ENCODE peak calls at places on chromosomes 6 and 20, in ten cellular contexts. One of them, this sample, is unnamed.

GRCh38 chr6:116840091-116840490 is 11.2 kb upstream of the GPRC6A start:
- DNase-seq in sciatic nerve: no peak
- DNase-seq in HTR-8/SVneo: no peak
- DNase-seq in hypothalamus: no peak
- DNase-seq in memory B cell: no peak
- DNase-seq in B cell: no peak
- DNase-seq in KBM-7: no peak
- DNase-seq in iPS-NIHi11: no peak
- DNase-seq in activated CD4-positive, alpha-beta T cell treated with anti-CD3 and anti-CD28 coated beads, Interleukin-2, amount 50 U/mL, for 24 hours: no peak
- DNase-seq in T-helper 22 cell: no peak
- DNase-seq in this sample: peak

GRCh38 chr6:134446228-134446848 is 128.4 kb upstream of the SGK1 start:
- DNase-seq in sciatic nerve: no peak
- DNase-seq in HTR-8/SVneo: no peak
- DNase-seq in hypothalamus: no peak
- DNase-seq in memory B cell: no peak
- DNase-seq in B cell: no peak
- DNase-seq in KBM-7: no peak
- DNase-seq in iPS-NIHi11: no peak
- DNase-seq in activated CD4-positive, alpha-beta T cell treated with anti-CD3 and anti-CD28 coated beads, Interleukin-2, amount 50 U/mL, for 24 hours: no peak
- DNase-seq in T-helper 22 cell: no peak
- DNase-seq in this sample: no peak

GRCh38 chr6:35259946-35260626 is 551 bp downstream of the ZNF76 start:
- DNase-seq in sciatic nerve: peak
- DNase-seq in HTR-8/SVneo: peak
- DNase-seq in hypothalamus: no peak
- DNase-seq in memory B cell: no peak
- DNase-seq in B cell: peak
- DNase-seq in KBM-7: no peak
- DNase-seq in iPS-NIHi11: peak
- DNase-seq in activated CD4-positive, alpha-beta T cell treated with anti-CD3 and anti-CD28 coated beads, Interleukin-2, amount 50 U/mL, for 24 hours: peak
- DNase-seq in T-helper 22 cell: peak
- DNase-seq in this sample: peak

GRCh38 chr6:37992749-37993148 is 173.2 kb downstream of the ZFAND3 start:
- DNase-seq in sciatic nerve: no peak
- DNase-seq in HTR-8/SVneo: no peak
- DNase-seq in hypothalamus: no peak
- DNase-seq in memory B cell: no peak
- DNase-seq in B cell: no peak
- DNase-seq in KBM-7: no peak
- DNase-seq in iPS-NIHi11: no peak
- DNase-seq in activated CD4-positive, alpha-beta T cell treated with anti-CD3 and anti-CD28 coated beads, Interleukin-2, amount 50 U/mL, for 24 hours: no peak
- DNase-seq in T-helper 22 cell: no peak
- DNase-seq in this sample: no peak

GRCh38 chr20:62876441-62876825 is 14.8 kb upstream of the TCFL5 start:
- DNase-seq in sciatic nerve: no peak
- DNase-seq in HTR-8/SVneo: no peak
- DNase-seq in hypothalamus: no peak
- DNase-seq in memory B cell: no peak
- DNase-seq in B cell: no peak
- DNase-seq in KBM-7: no peak
- DNase-seq in iPS-NIHi11: no peak
- DNase-seq in activated CD4-positive, alpha-beta T cell treated with anti-CD3 and anti-CD28 coated beads, Interleukin-2, amount 50 U/mL, for 24 hours: no peak
- DNase-seq in T-helper 22 cell: no peak
- DNase-seq in this sample: no peak

GRCh38 chr6:139569561-139569960 is 195.1 kb upstream of the CITED2 start:
- DNase-seq in sciatic nerve: no peak
- DNase-seq in HTR-8/SVneo: no peak
- DNase-seq in hypothalamus: no peak
- DNase-seq in memory B cell: no peak
- DNase-seq in B cell: no peak
- DNase-seq in KBM-7: no peak
- DNase-seq in iPS-NIHi11: no peak
- DNase-seq in activated CD4-positive, alpha-beta T cell treated with anti-CD3 and anti-CD28 coated beads, Interleukin-2, amount 50 U/mL, for 24 hours: no peak
- DNase-seq in T-helper 22 cell: no peak
- DNase-seq in this sample: peak

GRCh38 chr6:128605961-128606360 is 85.6 kb upstream of the PTPRK start:
- DNase-seq in sciatic nerve: no peak
- DNase-seq in HTR-8/SVneo: no peak
- DNase-seq in hypothalamus: no peak
- DNase-seq in memory B cell: no peak
- DNase-seq in B cell: no peak
- DNase-seq in KBM-7: no peak
- DNase-seq in iPS-NIHi11: no peak
- DNase-seq in activated CD4-positive, alpha-beta T cell treated with anti-CD3 and anti-CD28 coated beads, Interleukin-2, amount 50 U/mL, for 24 hours: no peak
- DNase-seq in T-helper 22 cell: no peak
- DNase-seq in this sample: no peak

GRCh38 chr20:43586641-43587040 is 4.1 kb upstream of the IFT52 start:
- DNase-seq in sciatic nerve: no peak
- DNase-seq in HTR-8/SVneo: no peak
- DNase-seq in hypothalamus: no peak
- DNase-seq in memory B cell: no peak
- DNase-seq in B cell: no peak
- DNase-seq in KBM-7: no peak
- DNase-seq in iPS-NIHi11: no peak
- DNase-seq in activated CD4-positive, alpha-beta T cell treated with anti-CD3 and anti-CD28 coated beads, Interleukin-2, amount 50 U/mL, for 24 hours: no peak
- DNase-seq in T-helper 22 cell: no peak
- DNase-seq in this sample: no peak

GRCh38 chr6:89116702-89117101 is 1.2 kb downstream of the SRSF12 start:
- DNase-seq in sciatic nerve: no peak
- DNase-seq in HTR-8/SVneo: no peak
- DNase-seq in hypothalamus: no peak
- DNase-seq in memory B cell: no peak
- DNase-seq in B cell: no peak
- DNase-seq in KBM-7: peak
- DNase-seq in iPS-NIHi11: no peak
- DNase-seq in activated CD4-positive, alpha-beta T cell treated with anti-CD3 and anti-CD28 coated beads, Interleukin-2, amount 50 U/mL, for 24 hours: no peak
- DNase-seq in T-helper 22 cell: no peak
- DNase-seq in this sample: no peak

GRCh38 chr20:539236-539635 is 4.4 kb downstream of the CSNK2A1 start:
- DNase-seq in sciatic nerve: no peak
- DNase-seq in HTR-8/SVneo: no peak
- DNase-seq in hypothalamus: no peak
- DNase-seq in memory B cell: no peak
- DNase-seq in B cell: no peak
- DNase-seq in KBM-7: peak
- DNase-seq in iPS-NIHi11: no peak
- DNase-seq in activated CD4-positive, alpha-beta T cell treated with anti-CD3 and anti-CD28 coated beads, Interleukin-2, amount 50 U/mL, for 24 hours: no peak
- DNase-seq in T-helper 22 cell: no peak
- DNase-seq in this sample: no peak

This sample was measured in HS-5.